ENCODE peak calls at places on chromosome 13, in four cellular contexts. N is HAP-1, U is esophagus muscularis mucosa, W is cardiac muscle cell. P is an unnamed sample.

GRCh38 chr13:59352600-59352999 is 811.1 kb downstream of the DIAPH3 start:
- DNase-seq in N (no peak), U (no peak), W (no peak), P (peak; percentile 56)

GRCh38 chr13:87884874-87885273 is 213.7 kb downstream of the SLITRK5 start:
- DNase-seq in N (no peak), U (no peak), W (peak; percentile 22), P (no peak)

GRCh38 chr13:76707360-76707759 is 178.8 kb downstream of the KCTD12 start:
- DNase-seq in N (no peak), U (no peak), W (no peak), P (no peak)

GRCh38 chr13:77031869-77032268 is 4.9 kb upstream of the FBXL3 start:
- DNase-seq in N (no peak), U (no peak), W (no peak), P (no peak)

GRCh38 chr13:93686399-93686798 is 459.8 kb downstream of the GPC6 start:
- DNase-seq in N (no peak), U (no peak), W (no peak), P (no peak)

GRCh38 chr13:94175076-94175475 is 304.4 kb downstream of the DCT start:
- DNase-seq in N (no peak), U (no peak), W (no peak), P (no peak)

GRCh38 chr13:35470671-35471465 is 5.6 kb downstream of the MAB21L1 start:
- DNase-seq in N (no peak), U (no peak), W (peak; percentile 68), P (no peak)

GRCh38 chr13:109412232-109412935 is 374.0 kb downstream of the IRS2 start:
- DNase-seq in N (no peak), U (no peak), W (peak; percentile 91), P (peak; percentile 76)

GRCh38 chr13:112510002-112510780 is 77.8 kb downstream of the TUBGCP3 start:
- DNase-seq in N (peak; percentile 50), U (no peak), W (peak; percentile 83), P (peak; percentile 69)

GRCh38 chr13:72507394-72508199 is 219.8 kb downstream of the MZT1 start:
- DNase-seq in N (no peak), U (no peak), W (no peak), P (no peak)

GRCh38 chr13:20994441-20994821 is 67.0 kb downstream of the LATS2 start:
- DNase-seq in N (no peak), U (no peak), W (no peak), P (no peak)

GRCh38 chr13:20991741-20992520 is 69.5 kb downstream of the LATS2 start:
- DNase-seq in N (no peak), U (no peak), W (no peak), P (no peak)

GRCh38 chr13:20993661-20994440 is 67.5 kb downstream of the LATS2 start:
- DNase-seq in N (no peak), U (no peak), W (no peak), P (no peak)

GRCh38 chr13:20995245-20995829 is 66.0 kb downstream of the LATS2 start:
- DNase-seq in N (no peak), U (no peak), W (no peak), P (no peak)

DNA sequence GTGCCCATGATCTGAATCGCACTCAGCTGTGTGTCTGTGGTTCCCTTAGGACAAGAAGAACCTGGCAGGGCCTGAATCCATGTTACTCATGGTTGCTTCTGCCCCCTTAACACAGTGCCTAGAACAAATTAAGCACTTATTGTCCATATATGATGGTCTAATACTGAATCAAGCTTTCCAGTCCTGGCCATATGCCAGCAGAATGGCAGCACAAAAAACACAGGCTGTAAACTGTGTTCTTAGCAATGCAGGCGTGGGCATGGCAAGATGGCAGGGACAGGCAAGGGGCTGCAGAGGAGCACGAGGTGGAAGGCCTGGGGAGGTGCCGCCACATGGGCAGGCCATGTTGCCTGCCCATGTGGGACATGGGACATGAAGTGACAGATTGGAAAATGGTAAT is 68.2 kb downstream of the LATS2 start:
- DNase-seq in N (no peak), U (no peak), W (no peak), P (no peak)
- H3K36me3 ChIP-seq in N (peaks cover 26% of the 10 kb centered on the region), U (peaks cover 44% of the 10 kb centered on the region), W (peaks cover 7% of the 10 kb centered on the region), P (peaks cover 9% of the 10 kb centered on the region)

DNA sequence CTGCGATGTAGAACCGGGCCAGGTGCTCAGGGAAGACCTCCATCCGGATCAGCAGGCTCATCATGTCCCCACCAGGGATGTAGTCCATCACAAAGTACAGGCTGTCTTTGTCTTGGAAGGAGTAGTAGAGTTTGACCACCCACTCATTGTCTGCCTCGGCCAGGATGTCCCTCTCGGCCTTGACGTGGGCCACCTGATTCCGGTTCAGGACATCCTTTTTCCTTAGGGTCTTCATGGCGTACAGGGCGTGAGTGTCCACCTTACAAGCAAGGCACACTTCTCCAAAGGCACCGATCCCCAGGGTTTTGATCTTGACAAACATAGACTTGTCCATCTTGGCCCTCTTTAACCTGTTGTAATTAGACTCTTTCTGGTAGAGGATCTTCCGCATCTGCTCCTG is 78.0 kb downstream of the LATS2 start:
- DNase-seq in N (no peak), U (no peak), W (no peak), P (no peak)
- H3K36me3 ChIP-seq in N (peaks cover 62% of the 10 kb centered on the region), U (peaks cover 84% of the 10 kb centered on the region), W (peaks cover 37% of the 10 kb centered on the region), P (peaks cover 9% of the 10 kb centered on the region)

GRCh38 chr13:45156565-45157361 is 36.5 kb downstream of the GTF2F2 start:
- DNase-seq in N (no peak), U (no peak), W (no peak), P (no peak)
- H3K36me3 ChIP-seq in N (peaks cover 4% of the 10 kb centered on the region), U (peaks cover 18% of the 10 kb centered on the region), W (no peaks in the 10 kb centered on the region), P (no peaks in the 10 kb centered on the region)

DNA sequence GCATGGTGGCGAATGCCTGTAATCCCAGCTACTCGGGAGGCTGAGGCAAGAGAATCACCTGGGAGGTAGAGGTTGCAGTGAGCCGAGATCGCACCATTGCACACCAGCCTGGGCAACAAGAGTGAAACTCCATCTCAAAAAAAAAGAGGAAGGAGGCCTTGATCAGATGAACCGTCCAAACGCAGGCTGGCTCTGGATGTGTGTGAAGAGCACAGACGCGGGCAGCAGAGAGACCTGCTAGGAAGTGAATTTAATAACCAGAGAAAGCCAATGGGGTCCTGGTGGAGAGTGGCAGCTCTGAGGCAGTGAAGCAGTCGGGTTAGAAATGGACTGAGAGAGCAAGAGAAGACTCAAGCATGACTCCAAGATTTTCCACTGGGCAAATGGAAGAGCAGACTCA is 136.5 kb downstream of the RNF17 start:
- DNase-seq in N (no peak), U (peak; percentile 55), W (no peak), P (no peak)
- H3K36me3 ChIP-seq in N (peaks cover 43% of the 10 kb centered on the region), U (peaks cover 18% of the 10 kb centered on the region), W (peaks cover 13% of the 10 kb centered on the region), P (no peaks in the 10 kb centered on the region)

GRCh38 chr13:40941581-40941980 is 77.5 kb downstream of the ELF1 start:
- DNase-seq in N (no peak), U (no peak), W (no peak), P (no peak)
- H3K36me3 ChIP-seq in N (no peaks in the 10 kb centered on the region), U (peaks cover 70% of the 10 kb centered on the region), W (peaks cover 20% of the 10 kb centered on the region), P (peaks cover 3% of the 10 kb centered on the region)

DNA sequence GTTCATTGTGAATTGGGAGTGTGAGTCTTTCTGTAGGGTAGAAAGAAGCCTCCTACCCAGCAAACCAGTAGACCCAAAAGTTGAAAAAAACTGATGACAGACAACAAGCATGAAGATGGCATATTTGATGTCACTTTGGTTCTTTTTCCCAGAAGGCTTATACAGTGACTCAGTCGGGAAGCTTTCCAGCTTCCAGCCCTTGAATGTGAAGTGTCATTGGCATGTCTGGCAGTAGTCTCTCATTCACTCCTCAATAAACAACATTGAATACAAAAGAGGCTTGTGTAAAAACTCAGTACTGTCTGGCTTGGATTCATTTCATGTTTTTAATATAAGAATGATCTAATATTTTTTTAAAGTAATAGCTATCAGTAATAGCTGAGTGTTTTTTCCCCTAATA is 68.7 kb downstream of the IPO5 start:
- DNase-seq in N (no peak), U (no peak), W (no peak), P (no peak)
- H3K36me3 ChIP-seq in N (peaks cover 67% of the 10 kb centered on the region), U (peaks cover 54% of the 10 kb centered on the region), W (peaks cover 38% of the 10 kb centered on the region), P (peaks cover 4% of the 10 kb centered on the region)

DNA sequence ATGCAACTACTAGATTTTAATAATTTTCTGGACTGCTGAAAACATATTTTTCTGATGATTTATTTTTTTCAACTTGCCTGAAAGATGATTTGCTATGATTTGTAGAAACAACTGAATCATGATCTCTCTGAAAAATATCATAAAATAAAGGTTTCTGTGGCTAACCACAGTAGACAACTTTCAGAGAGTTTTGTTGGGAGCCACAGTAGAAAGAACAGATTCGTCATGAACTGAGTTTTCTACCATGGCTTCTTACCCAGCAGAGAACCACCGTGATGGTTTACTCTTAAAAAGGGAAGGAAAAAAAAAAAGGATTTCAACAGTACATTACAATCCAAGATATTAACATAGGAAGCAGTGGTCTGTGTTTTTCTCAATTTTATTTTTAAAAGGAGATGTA is 18.0 kb downstream of the ZAR1L start:
- DNase-seq in N (no peak), U (no peak), W (no peak), P (no peak)
- H3K36me3 ChIP-seq in N (no peaks in the 10 kb centered on the region), U (peaks cover 37% of the 10 kb centered on the region), W (no peaks in the 10 kb centered on the region), P (no peaks in the 10 kb centered on the region)

DNA sequence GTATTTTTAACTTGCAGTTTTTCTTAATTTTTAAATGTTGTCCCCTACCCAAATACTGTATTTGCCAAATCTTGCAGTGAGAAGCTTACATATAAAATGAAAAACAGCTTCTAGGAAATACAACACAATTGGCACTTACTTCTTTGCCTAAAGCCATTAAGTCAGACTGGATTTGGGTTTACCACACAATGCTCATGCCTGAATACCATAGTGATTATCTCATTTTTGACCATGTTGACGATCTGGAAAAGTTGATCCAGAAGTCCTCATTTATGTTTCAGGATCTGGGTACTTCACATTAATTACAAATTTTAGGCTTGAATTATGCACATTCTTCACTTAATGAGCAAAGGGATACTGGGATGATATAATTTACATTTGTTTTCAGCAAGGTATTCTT is 2.4 kb downstream of the RNF6 start:
- DNase-seq in N (no peak), U (no peak), W (no peak), P (no peak)
- H3K36me3 ChIP-seq in N (peaks cover 58% of the 10 kb centered on the region), U (peaks cover 50% of the 10 kb centered on the region), W (peaks cover 48% of the 10 kb centered on the region), P (peaks cover 3% of the 10 kb centered on the region)

GRCh38 chr13:100636441-100636840 is 38.2 kb downstream of the TMTC4 start:
- DNase-seq in N (no peak), U (no peak), W (no peak), P (no peak)
- H3K36me3 ChIP-seq in N (peaks cover 19% of the 10 kb centered on the region), U (peaks cover 55% of the 10 kb centered on the region), W (peaks cover 10% of the 10 kb centered on the region), P (peaks cover 2% of the 10 kb centered on the region)